ENCODE peak calls at places on chromosomes 3 and 15, in seven cellular contexts. K is sigmoid colon, X is transverse colon, L is HepG2, E is suprapubic skin, C is breast epithelium, F is HL-60. Z is an unnamed sample.

GRCh38 chr15:41822957-41823356 is 4.9 kb upstream of the JMJD7 start:
- DNase-seq in L (no peak), F (no peak), K (no peak), E (no peak), X (no peak), C (no peak), Z (no peak)

GRCh38 chr15:51649659-51650521 is 27.3 kb upstream of the DMXL2 start:
- DNase-seq in F (peak; percentile 69), L (peak; percentile 68), X (peak; percentile 19), K (no peak), C (no peak), E (no peak), Z (peak; percentile 61)

GRCh38 chr3:150341893-150342292 is 66.2 kb upstream of the TSC22D2 start:
- DNase-seq in E (no peak), F (no peak), X (no peak), C (no peak), K (no peak), L (no peak), Z (no peak)

GRCh38 chr15:45776772-45777171 is 141.9 kb downstream of the SQOR start:
- DNase-seq in X (no peak), K (no peak), C (no peak), F (no peak), L (peak; percentile 3), E (no peak), Z (no peak)

GRCh38 chr3:156037356-156037755 is 83.0 kb upstream of the KCNAB1 start:
- DNase-seq in E (no peak), L (peak; percentile 11), F (no peak), X (no peak), K (no peak), C (no peak), Z (no peak)

GRCh38 chr15:33188159-33188558 is 6.4 kb downstream of the FMN1 start:
- DNase-seq in F (no peak), E (no peak), C (no peak), L (no peak), K (no peak), X (no peak), Z (no peak)

GRCh38 chr15:74529911-74530310 is 11.1 kb upstream of the ARID3B start:
- DNase-seq in L (no peak), K (no peak), E (no peak), F (no peak), C (no peak), X (no peak), Z (no peak)

GRCh38 chr15:20340331-20340811 is 201.2 kb downstream of the GOLGA6L6 start:
- DNase-seq in C (peak; percentile 51), F (no peak), K (peak; percentile 86), L (no peak), E (peak; percentile 98), X (no peak), Z (no peak)

GRCh38 chr3:34783881-34784280 is 855.4 kb upstream of the ARPP21 start:
- DNase-seq in X (no peak), E (no peak), K (no peak), C (no peak), L (no peak), F (no peak), Z (no peak)

GRCh38 chr15:82597815-82598214 is 49.3 kb downstream of the CPEB1 start:
- DNase-seq in E (no peak), L (no peak), C (no peak), X (no peak), K (no peak), F (no peak), Z (no peak)

GRCh38 chr3:52650437-52650836 is 35.3 kb downstream of the PBRM1 start:
- DNase-seq in C (no peak), F (no peak), K (no peak), L (no peak), X (no peak), E (no peak), Z (no peak)

GRCh38 chr15:66881173-66881905 is 179.3 kb downstream of the SMAD6 start:
- DNase-seq in X (no peak), L (no peak), K (peak; percentile 22), F (no peak), C (no peak), E (no peak), Z (no peak)

GRCh38 chr15:31247404-31247803 is 79.2 kb upstream of the KLF13 start:
- DNase-seq in E (no peak), F (no peak), C (no peak), K (peak; percentile 20), X (no peak), L (no peak), Z (no peak)

GRCh38 chr3:4503050-4503449 is 9.9 kb downstream of the ITPR1 start:
- DNase-seq in X (peak; percentile 11), F (no peak), L (no peak), E (no peak), K (no peak), C (no peak), Z (no peak)

GRCh38 chr15:29475096-29475495 is 205.5 kb upstream of the NSMCE3 start:
- DNase-seq in X (no peak), L (no peak), C (no peak), F (no peak), E (peak; percentile 69), K (no peak), Z (no peak)

GRCh38 chr3:90134090-90134489 is 1026.7 kb downstream of the EPHA3 start:
- DNase-seq in X (no peak), E (no peak), C (no peak), K (no peak), L (no peak), F (no peak), Z (no peak)

GRCh38 chr15:35690698-35691116 is 144.7 kb upstream of the DPH6 start:
- DNase-seq in C (no peak), F (no peak), L (no peak), X (no peak), E (no peak), K (no peak), Z (no peak)
- TF ChIP-seq POLR2AphosphoS5 in C (no peak), F (no peak), L (no peak), X (no peak), E (no peak), K (no peak), Z (no peak)

GRCh38 chr15:35166730-35167359 is 81.8 kb upstream of the NANOGP8 start:
- DNase-seq in X (no peak), C (no peak), L (no peak), F (no peak), K (no peak), E (no peak), Z (no peak)

GRCh38 chr15:35167675-35168074 is 82.6 kb upstream of the NANOGP8 start:
- DNase-seq in F (no peak), L (no peak), X (no peak), K (no peak), E (no peak), C (no peak), Z (no peak)

GRCh38 chr15:35170216-35170615 is 85.1 kb upstream of the NANOGP8 start:
- DNase-seq in L (no peak), F (no peak), C (no peak), K (no peak), E (no peak), X (no peak), Z (no peak)

GRCh38 chr15:35173444-35174118 is 88.5 kb upstream of the NANOGP8 start:
- DNase-seq in K (no peak), X (no peak), F (no peak), E (no peak), C (no peak), L (peak; percentile 3), Z (no peak)

GRCh38 chr15:35168464-35168863 is 83.4 kb upstream of the NANOGP8 start:
- DNase-seq in F (no peak), C (no peak), E (no peak), L (no peak), K (no peak), X (no peak), Z (no peak)
- TF ChIP-seq CTCF in F (no peak), C (no peak), E (no peak), L (no peak), K (no peak), X (no peak), Z (no peak)

DNA sequence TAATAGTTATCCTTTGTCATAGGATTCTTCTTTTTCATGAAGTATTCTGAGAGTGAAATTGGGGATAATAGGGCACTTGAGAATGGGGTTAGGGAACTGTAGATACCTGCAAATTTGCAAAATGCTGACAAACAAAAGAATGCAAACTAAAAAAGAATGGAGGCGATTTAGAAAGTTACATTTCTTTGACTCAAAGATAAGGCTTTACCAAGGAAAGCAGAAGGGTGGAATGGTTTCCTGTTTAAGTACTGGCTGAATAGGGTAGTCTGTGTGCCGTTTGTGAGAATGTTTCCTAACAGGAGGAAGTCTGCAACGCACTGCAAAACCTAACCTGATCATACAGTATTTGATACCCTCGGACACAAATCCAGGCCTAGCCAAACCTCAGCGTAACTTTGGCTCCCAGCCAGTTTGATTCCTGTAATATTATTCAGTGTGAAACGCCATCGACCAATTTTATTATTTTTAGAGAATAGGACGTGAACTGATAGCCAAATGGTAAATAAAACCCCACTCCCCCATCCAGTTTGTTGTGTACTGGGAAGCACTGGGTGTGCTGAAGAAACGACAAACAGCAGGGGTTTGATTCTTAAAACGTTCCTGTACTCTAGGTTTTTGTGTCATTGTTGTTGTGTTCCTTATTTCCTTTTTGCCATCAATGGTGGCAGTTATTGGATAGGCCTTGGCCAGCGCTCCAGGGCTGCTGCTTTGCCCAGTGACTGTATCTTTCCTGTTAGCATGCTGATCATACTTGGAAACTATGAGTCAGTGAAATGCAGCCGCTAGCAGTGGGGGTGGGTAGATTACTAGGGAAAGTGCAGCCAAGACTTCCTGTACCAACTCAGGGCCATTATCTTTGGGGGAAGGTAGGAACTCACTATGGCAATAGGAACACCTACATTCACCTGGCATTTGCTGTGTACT is 148.0 kb upstream of the TBL1XR1 start:
- DNase-seq in E (peak; percentile 89), K (peak; percentile 95), F (peak; percentile 82), L (peak; percentile 91), X (peak; percentile 88), C (peak; percentile 92), Z (peak; percentile 90)
- TF ChIP-seq POLR2AphosphoS5 in E (peak; percentile 98), K (peak; percentile 86), F (peak; percentile 49), L (no peak), X (peak; percentile 95), C (peak; percentile 91), Z (peak; percentile 98)

GRCh38 chr3:124532071-124532470 is 198.2 kb upstream of the UMPS start:
- DNase-seq in E (no peak), X (no peak), K (no peak), F (no peak), C (no peak), L (no peak), Z (no peak)

GRCh38 chr3:124522226-124522625 is 208.0 kb upstream of the UMPS start:
- DNase-seq in L (no peak), X (no peak), F (no peak), E (no peak), C (no peak), K (no peak), Z (no peak)

GRCh38 chr3:124529826-124530571 is 200.3 kb upstream of the UMPS start:
- DNase-seq in K (no peak), C (peak; percentile 68), X (no peak), F (no peak), L (no peak), E (no peak), Z (no peak)

GRCh38 chr3:124530916-124531315 is 199.3 kb upstream of the UMPS start:
- DNase-seq in K (no peak), L (no peak), C (no peak), F (no peak), X (no peak), E (no peak), Z (no peak)

DNA sequence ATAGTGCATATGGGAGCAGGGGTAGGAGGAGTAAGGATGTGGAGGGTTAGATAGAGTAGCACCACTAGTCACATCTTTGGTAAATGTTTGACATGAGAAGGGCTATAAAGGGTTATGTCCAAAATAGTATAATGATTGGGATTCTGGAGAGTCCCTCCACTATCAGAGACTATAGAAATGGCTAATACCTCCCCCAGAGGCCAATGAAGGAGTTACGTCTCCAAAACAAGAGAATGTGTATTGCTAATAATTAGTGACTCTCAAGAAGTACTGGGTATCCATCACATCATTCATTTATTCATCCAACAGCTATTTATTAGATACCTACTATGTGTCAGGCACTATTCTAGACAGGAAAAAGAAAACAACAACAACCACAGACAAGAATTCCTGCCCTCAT is 203.7 kb upstream of the UMPS start:
- DNase-seq in E (no peak), F (no peak), K (no peak), L (peak; percentile 3), C (no peak), X (no peak), Z (no peak)
- TF ChIP-seq CTCF in E (no peak), F (no peak), K (no peak), L (no peak), C (no peak), X (no peak), Z (peak; percentile 16)